ENCODE peak calls at places on chromosomes 3 and 15, in five cellular contexts. One of them, this sample, is unnamed.

GRCh38 chr3:29381595-29381994 is 100.7 kb downstream of the RBMS3 start:
- DNase-seq in brain microvascular endothelial cell: peak
- DNase-seq in transverse colon: no peak
- DNase-seq in CD8-positive, alpha-beta T cell: no peak
- DNase-seq in AG04450: no peak
- DNase-seq in this sample: no peak

GRCh38 chr15:31341036-31341435 is 14.4 kb downstream of the KLF13 start:
- DNase-seq in brain microvascular endothelial cell: no peak
- DNase-seq in CD8-positive, alpha-beta T cell: no peak
- DNase-seq in transverse colon: no peak
- DNase-seq in AG04450: no peak
- DNase-seq in this sample: no peak

GRCh38 chr15:81091889-81092558 is 42.0 kb upstream of the CFAP161 start:
- DNase-seq in brain microvascular endothelial cell: peak
- DNase-seq in CD8-positive, alpha-beta T cell: no peak
- DNase-seq in AG04450: peak
- DNase-seq in transverse colon: no peak
- DNase-seq in this sample: peak

GRCh38 chr15:90192961-90193786 is 8.0 kb upstream of the SEMA4B start:
- DNase-seq in AG04450: no peak
- DNase-seq in CD8-positive, alpha-beta T cell: no peak
- DNase-seq in transverse colon: no peak
- DNase-seq in brain microvascular endothelial cell: no peak
- DNase-seq in this sample: no peak

GRCh38 chr15:91183630-91184029 is 83.6 kb downstream of the SV2B start:
- DNase-seq in AG04450: no peak
- DNase-seq in brain microvascular endothelial cell: no peak
- DNase-seq in transverse colon: no peak
- DNase-seq in CD8-positive, alpha-beta T cell: no peak
- DNase-seq in this sample: no peak

GRCh38 chr3:180980612-180981011 is 8.9 kb downstream of the DNAJC19 start:
- DNase-seq in transverse colon: no peak
- DNase-seq in brain microvascular endothelial cell: no peak
- DNase-seq in AG04450: peak
- DNase-seq in CD8-positive, alpha-beta T cell: no peak
- DNase-seq in this sample: no peak

GRCh38 chr15:39125904-39126303 is 455.0 kb upstream of the THBS1 start:
- DNase-seq in CD8-positive, alpha-beta T cell: peak
- DNase-seq in transverse colon: peak
- DNase-seq in brain microvascular endothelial cell: no peak
- DNase-seq in AG04450: no peak
- DNase-seq in this sample: peak

GRCh38 chr15:90202929-90203328 is 1.8 kb downstream of the SEMA4B start:
- DNase-seq in transverse colon: no peak
- DNase-seq in CD8-positive, alpha-beta T cell: no peak
- DNase-seq in AG04450: no peak
- DNase-seq in brain microvascular endothelial cell: no peak
- DNase-seq in this sample: no peak

GRCh38 chr3:65713016-65713415 is 325.7 kb downstream of the MAGI1 start:
- DNase-seq in transverse colon: no peak
- DNase-seq in AG04450: peak
- DNase-seq in CD8-positive, alpha-beta T cell: no peak
- DNase-seq in brain microvascular endothelial cell: peak
- DNase-seq in this sample: peak

GRCh38 chr15:52020253-52021085 is 1.4 kb downstream of the MAPK6 start:
- DNase-seq in AG04450: no peak
- DNase-seq in CD8-positive, alpha-beta T cell: no peak
- DNase-seq in brain microvascular endothelial cell: no peak
- DNase-seq in transverse colon: no peak
- DNase-seq in this sample: no peak

GRCh38 chr3:60323651-60324050 is 927.6 kb downstream of the FHIT start:
- DNase-seq in brain microvascular endothelial cell: no peak
- DNase-seq in CD8-positive, alpha-beta T cell: no peak
- DNase-seq in AG04450: no peak
- DNase-seq in transverse colon: no peak
- DNase-seq in this sample: no peak

GRCh38 chr15:62844564-62845235 is 197.8 kb upstream of the TPM1 start:
- DNase-seq in brain microvascular endothelial cell: peak
- DNase-seq in CD8-positive, alpha-beta T cell: no peak
- DNase-seq in AG04450: no peak
- DNase-seq in transverse colon: no peak
- DNase-seq in this sample: no peak

GRCh38 chr3:93843981-93844380 is 129.7 kb downstream of the PROS1 start:
- DNase-seq in CD8-positive, alpha-beta T cell: no peak
- DNase-seq in transverse colon: no peak
- DNase-seq in AG04450: peak
- DNase-seq in brain microvascular endothelial cell: peak
- DNase-seq in this sample: no peak

GRCh38 chr3:16362781-16363180 is 97.8 kb downstream of the OXNAD1 start:
- DNase-seq in AG04450: no peak
- DNase-seq in brain microvascular endothelial cell: no peak
- DNase-seq in CD8-positive, alpha-beta T cell: no peak
- DNase-seq in transverse colon: no peak
- DNase-seq in this sample: no peak

GRCh38 chr3:45980819-45981218 is 14.8 kb downstream of the FYCO1 start:
- DNase-seq in transverse colon: no peak
- DNase-seq in AG04450: no peak
- DNase-seq in brain microvascular endothelial cell: peak
- DNase-seq in CD8-positive, alpha-beta T cell: no peak
- DNase-seq in this sample: no peak

GRCh38 chr3:127256872-127257271 is 31.0 kb downstream of the PRR20G start:
- DNase-seq in CD8-positive, alpha-beta T cell: no peak
- DNase-seq in transverse colon: no peak
- DNase-seq in brain microvascular endothelial cell: no peak
- DNase-seq in AG04450: no peak
- DNase-seq in this sample: no peak

GRCh38 chr3:69527498-69527897 is 141.6 kb upstream of the FRMD4B start:
- DNase-seq in CD8-positive, alpha-beta T cell: no peak
- DNase-seq in transverse colon: no peak
- DNase-seq in brain microvascular endothelial cell: no peak
- DNase-seq in AG04450: no peak
- DNase-seq in this sample: no peak

GRCh38 chr3:137121704-137122314 is 164.0 kb downstream of the IL20RB start:
- DNase-seq in transverse colon: peak
- DNase-seq in CD8-positive, alpha-beta T cell: no peak
- DNase-seq in brain microvascular endothelial cell: peak
- DNase-seq in AG04450: peak
- DNase-seq in this sample: peak

GRCh38 chr3:159882784-159883779 is 105.6 kb upstream of the IL12A start:
- DNase-seq in brain microvascular endothelial cell: peak
- DNase-seq in AG04450: peak
- DNase-seq in transverse colon: no peak
- DNase-seq in CD8-positive, alpha-beta T cell: no peak
- DNase-seq in this sample: no peak

GRCh38 chr3:192577271-192577670 is 150.1 kb downstream of the FGF12 start:
- DNase-seq in transverse colon: no peak
- DNase-seq in brain microvascular endothelial cell: no peak
- DNase-seq in AG04450: no peak
- DNase-seq in CD8-positive, alpha-beta T cell: no peak
- DNase-seq in this sample: no peak

GRCh38 chr3:102005551-102005950 is 156.2 kb downstream of the NFKBIZ start:
- DNase-seq in transverse colon: no peak
- DNase-seq in AG04450: no peak
- DNase-seq in CD8-positive, alpha-beta T cell: no peak
- DNase-seq in brain microvascular endothelial cell: no peak
- DNase-seq in this sample: no peak

GRCh38 chr15:25170113-25170731 is 215.4 kb downstream of the SNRPN start:
- DNase-seq in CD8-positive, alpha-beta T cell: no peak
- DNase-seq in AG04450: no peak
- DNase-seq in brain microvascular endothelial cell: no peak
- DNase-seq in transverse colon: no peak
- DNase-seq in this sample: peak

GRCh38 chr15:94265009-94265408 is 33.6 kb downstream of the MCTP2 start:
- DNase-seq in AG04450: no peak
- DNase-seq in brain microvascular endothelial cell: peak
- DNase-seq in transverse colon: no peak
- DNase-seq in CD8-positive, alpha-beta T cell: no peak
- DNase-seq in this sample: no peak

GRCh38 chr3:175246766-175247165 is 387.6 kb downstream of the NAALADL2 start:
- DNase-seq in CD8-positive, alpha-beta T cell: no peak
- DNase-seq in brain microvascular endothelial cell: no peak
- DNase-seq in transverse colon: no peak
- DNase-seq in AG04450: no peak
- DNase-seq in this sample: no peak

GRCh38 chr15:95051881-95052280 is 820.5 kb downstream of the MCTP2 start:
- DNase-seq in brain microvascular endothelial cell: no peak
- DNase-seq in CD8-positive, alpha-beta T cell: no peak
- DNase-seq in transverse colon: no peak
- DNase-seq in AG04450: no peak
- DNase-seq in this sample: no peak

GRCh38 chr3:25566358-25566920 is 98.3 kb downstream of the TOP2B start:
- DNase-seq in CD8-positive, alpha-beta T cell: no peak
- DNase-seq in AG04450: no peak
- DNase-seq in brain microvascular endothelial cell: no peak
- DNase-seq in transverse colon: no peak
- DNase-seq in this sample: no peak

GRCh38 chr3:57052662-57053061 is 7.8 kb upstream of the SPATA12 start:
- DNase-seq in transverse colon: no peak
- DNase-seq in AG04450: no peak
- DNase-seq in brain microvascular endothelial cell: no peak
- DNase-seq in CD8-positive, alpha-beta T cell: no peak
- DNase-seq in this sample: no peak

GRCh38 chr3:191568206-191568605 is 107.2 kb downstream of the PYDC2 start:
- DNase-seq in brain microvascular endothelial cell: no peak
- DNase-seq in AG04450: no peak
- DNase-seq in CD8-positive, alpha-beta T cell: no peak
- DNase-seq in transverse colon: no peak
- DNase-seq in this sample: no peak

GRCh38 chr3:7657214-7658112 is 796.5 kb downstream of the GRM7 start:
- DNase-seq in CD8-positive, alpha-beta T cell: no peak
- DNase-seq in transverse colon: no peak
- DNase-seq in brain microvascular endothelial cell: no peak
- DNase-seq in AG04450: no peak
- DNase-seq in this sample: no peak

DNA sequence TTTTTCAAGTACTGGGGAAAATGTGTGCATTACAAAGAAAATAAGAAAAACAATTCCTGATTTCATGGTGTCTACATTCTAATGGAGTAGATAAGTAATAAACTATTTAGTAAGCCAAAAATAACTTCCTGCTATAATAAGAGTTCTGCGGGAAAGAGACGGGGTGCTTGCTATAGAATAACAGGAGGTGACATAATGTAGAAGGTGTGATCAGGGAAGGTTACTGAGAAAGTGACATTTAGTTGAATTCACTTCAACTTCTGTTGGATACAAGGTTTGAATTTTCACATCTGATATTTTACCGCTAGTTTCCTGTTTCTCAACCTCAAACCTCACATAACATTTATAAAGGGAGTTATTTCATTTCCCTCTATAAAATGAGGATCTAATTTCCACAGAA is 102.3 kb upstream of the GBE1 start:
- DNase-seq in brain microvascular endothelial cell: no peak
- DNase-seq in transverse colon: no peak
- DNase-seq in AG04450: no peak
- DNase-seq in CD8-positive, alpha-beta T cell: no peak
- DNase-seq in this sample: no peak
- H3K27ac ChIP-seq in brain microvascular endothelial cell: no peak
- H3K27ac ChIP-seq in transverse colon: no peak
- H3K27ac ChIP-seq in AG04450: no peak
- H3K27ac ChIP-seq in CD8-positive, alpha-beta T cell: no peak
- H3K27ac ChIP-seq in this sample: no peak

DNA sequence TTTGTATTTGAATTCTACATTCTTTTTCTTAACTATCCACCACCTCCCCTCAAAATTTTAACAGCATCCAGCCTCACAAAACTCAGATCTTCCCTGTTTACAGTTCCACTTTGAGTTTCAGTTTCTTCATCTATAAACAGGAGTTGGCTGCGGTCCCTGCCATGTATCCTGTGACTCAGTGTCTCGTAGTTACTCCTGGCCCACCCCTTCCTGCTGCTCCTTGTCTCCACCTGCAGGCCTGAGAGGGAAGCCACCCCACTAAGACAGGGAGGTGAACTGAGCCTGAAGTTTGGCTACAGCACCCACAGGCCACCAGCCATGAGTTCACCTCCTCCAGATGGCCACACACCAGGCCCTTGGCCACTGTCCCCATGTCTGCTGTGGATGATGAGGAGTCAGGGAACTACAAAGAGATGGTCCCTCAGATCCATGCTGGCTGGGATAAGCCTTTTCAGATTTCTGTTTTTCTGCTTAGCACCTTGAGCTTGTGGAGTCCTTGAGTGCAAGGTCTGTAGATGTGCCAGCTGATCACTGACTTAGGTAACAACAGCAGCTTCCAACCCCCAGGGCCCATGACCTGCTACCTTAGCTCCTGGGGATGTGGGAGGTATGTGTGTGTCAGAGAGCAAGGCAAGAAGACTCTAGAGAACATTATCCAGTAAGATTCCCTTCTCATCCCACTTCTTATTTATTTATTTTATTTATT is 37.5 kb downstream of the CD86 start:
- DNase-seq in transverse colon: peak
- DNase-seq in CD8-positive, alpha-beta T cell: no peak
- DNase-seq in brain microvascular endothelial cell: peak
- DNase-seq in AG04450: no peak
- DNase-seq in this sample: peak
- TF ChIP-seq CTCF in transverse colon: peak
- TF ChIP-seq CTCF in CD8-positive, alpha-beta T cell: no peak
- TF ChIP-seq CTCF in brain microvascular endothelial cell: peak
- TF ChIP-seq CTCF in AG04450: peak
- TF ChIP-seq CTCF in this sample: peak

DNA sequence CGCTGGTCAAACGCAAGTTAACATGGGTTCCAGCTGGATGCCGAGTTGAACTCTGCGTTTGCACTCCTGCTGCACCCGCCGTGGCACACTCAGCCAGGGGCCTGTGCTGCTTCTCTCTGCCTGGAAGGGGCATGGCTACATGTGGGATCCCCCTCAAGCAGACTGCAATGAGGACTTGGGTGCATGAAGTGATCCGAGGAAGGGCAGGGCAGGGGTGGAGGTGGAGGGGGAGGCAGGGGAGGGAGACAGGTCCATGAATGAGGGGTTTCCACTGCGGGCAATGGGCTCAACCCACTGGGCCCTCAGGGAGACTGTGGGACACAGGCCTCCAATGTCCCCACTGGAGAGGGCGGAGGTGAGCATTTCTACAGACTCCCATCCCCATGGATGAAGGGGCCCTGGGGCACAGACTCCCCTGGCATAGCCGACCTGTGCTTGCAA is 141.6 kb upstream of the MEF2A start:
- DNase-seq in CD8-positive, alpha-beta T cell: no peak
- DNase-seq in transverse colon: no peak
- DNase-seq in brain microvascular endothelial cell: no peak
- DNase-seq in AG04450: no peak
- DNase-seq in this sample: no peak
- H3K27ac ChIP-seq in CD8-positive, alpha-beta T cell: no peak
- H3K27ac ChIP-seq in transverse colon: no peak
- H3K27ac ChIP-seq in brain microvascular endothelial cell: no peak
- H3K27ac ChIP-seq in AG04450: no peak
- H3K27ac ChIP-seq in this sample: no peak

DNA sequence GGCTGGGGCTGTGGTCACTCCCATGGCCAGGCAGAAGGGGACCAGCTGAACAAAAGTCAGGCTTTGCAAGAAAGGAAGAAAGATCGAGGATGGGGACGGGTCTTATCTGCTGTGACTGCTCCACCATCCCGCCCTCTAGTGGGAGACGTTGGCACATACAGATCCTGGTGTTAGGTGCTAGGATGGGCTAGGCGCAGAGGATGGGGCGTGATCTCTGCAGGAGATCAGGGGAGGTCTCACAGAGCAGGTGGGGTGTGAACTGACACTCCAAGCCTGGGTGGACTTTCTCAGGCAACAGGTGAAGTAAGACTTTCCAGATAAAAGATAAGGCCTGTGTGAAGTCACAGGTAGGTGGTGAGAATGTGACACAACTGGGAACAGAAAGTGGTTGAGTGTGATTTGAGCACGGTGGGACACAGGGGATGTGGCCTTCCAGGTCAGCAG is 141.9 kb upstream of the SMAD3 start:
- DNase-seq in AG04450: no peak
- DNase-seq in transverse colon: peak
- DNase-seq in brain microvascular endothelial cell: no peak
- DNase-seq in CD8-positive, alpha-beta T cell: no peak
- DNase-seq in this sample: peak
- TF ChIP-seq CTCF in AG04450: peak
- TF ChIP-seq CTCF in transverse colon: peak
- TF ChIP-seq CTCF in brain microvascular endothelial cell: peak
- TF ChIP-seq CTCF in CD8-positive, alpha-beta T cell: peak
- TF ChIP-seq CTCF in this sample: peak